ENCODE peak calls at places on chromosomes 13 and 19, in five cellular contexts. H is uterus; D is activated CD4-positive, alpha-beta T cell treated with anti-CD3 and anti-CD28 coated beads, Interleukin-2, amount 10 ng/mL, durations not matched to agents 24 days and 14 days; R is occipital lobe; Q is stimulated activated CD4-positive, alpha-beta T cell treated with anti-CD3 and anti-CD28 coated beads, TNF-alpha, amount 100 ng/mL, for 4 hours. C is an unnamed sample.

GRCh38 chr19:28289294-28290063 is 923.5 kb downstream of the UQCRFS1 start:
- DNase-seq in H (no peak), D (no peak), R (peak), Q (no peak), C (peak)

GRCh38 chr19:33240181-33240771 is 14.6 kb upstream of the SLC7A10 start:
- DNase-seq in H (no peak), D (no peak), R (no peak), Q (no peak), C (no peak)

GRCh38 chr13:40207110-40207478 is 459.3 kb downstream of the FOXO1 start:
- DNase-seq in H (no peak), D (peak), R (no peak), Q (no peak), C (no peak)

GRCh38 chr19:41296323-41296935 is 13.5 kb upstream of the CCDC97 start:
- DNase-seq in H (no peak), D (no peak), R (no peak), Q (no peak), C (no peak)

GRCh38 chr19:40191836-40192646 is 815 bp downstream of the MAP3K10 start:
- DNase-seq in H (peak), D (peak), R (no peak), Q (no peak), C (no peak)

GRCh38 chr13:41006951-41007350 is 12.2 kb downstream of the ELF1 start:
- DNase-seq in H (no peak), D (no peak), R (no peak), Q (no peak), C (no peak)

GRCh38 chr13:50128406-50129048 is 113.3 kb downstream of the KCNRG start:
- DNase-seq in H (no peak), D (peak), R (no peak), Q (no peak), C (no peak)

GRCh38 chr13:113210834-113211233 is 1.4 kb downstream of the CUL4A start:
- DNase-seq in H (no peak), D (no peak), R (no peak), Q (no peak), C (no peak)

GRCh38 chr13:30569901-30570576 is 47.7 kb upstream of the USPL1 start:
- DNase-seq in H (peak), D (no peak), R (peak), Q (no peak), C (no peak)

GRCh38 chr19:5609881-5610280 is 12.7 kb downstream of the SAFB2 start:
- DNase-seq in H (no peak), D (no peak), R (no peak), Q (no peak), C (no peak)

GRCh38 chr13:76672422-76672821 is 213.8 kb downstream of the KCTD12 start:
- DNase-seq in H (no peak), D (no peak), R (no peak), Q (no peak), C (no peak)

GRCh38 chr13:112892759-112893569 is 76.0 kb upstream of the MCF2L start:
- DNase-seq in H (no peak), D (no peak), R (no peak), Q (no peak), C (no peak)

GRCh38 chr13:39217471-39217870 is 179.2 kb downstream of the NHLRC3 start:
- DNase-seq in H (no peak), D (no peak), R (no peak), Q (no peak), C (no peak)

GRCh38 chr13:97188207-97188606 is 33.9 kb upstream of the MBNL2 start:
- DNase-seq in H (no peak), D (no peak), R (no peak), Q (no peak), C (no peak)

C was measured in anterior cingulate cortex.